ENCODE peak calls at places on chromosomes 12 and 14, in ten cellular contexts. R is neural progenitor cell; Y is neural crest cell; O is dorsolateral prefrontal cortex; W is stimulated activated CD8-positive, alpha-beta memory T cell treated with anti-CD3 and anti-CD28 coated beads, Interleukin-2, amount 100 ng/mL, for 1 hour; M is psoas muscle; P is putamen; F is heart left ventricle; S is AG04450; D is activated naive CD8-positive, alpha-beta T cell treated with anti-CD3 and anti-CD28 coated beads, Interleukin-2, amount 50 U/mL, for 24 hours. U is an unnamed sample.

GRCh38 chr14:39050389-39050788 is 52.6 kb downstream of the SEC23A start:
- DNase-seq in R (no peak), Y (no peak), O (no peak), W (no peak), M (no peak), P (no peak), F (no peak), S (peak; percentile 10), D (no peak), U (no peak)

GRCh38 chr14:55938249-55938791 is 179.9 kb upstream of the PELI2 start:
- DNase-seq in R (no peak), Y (no peak), O (peak; percentile 70), W (no peak), M (peak; percentile 54), P (peak; percentile 81), F (peak; percentile 61), S (peak; percentile 2), D (no peak), U (no peak)

GRCh38 chr12:122842505-122843405 is 7.5 kb downstream of the HIP1R start:
- DNase-seq in R (no peak), Y (no peak), O (no peak), W (no peak), M (no peak), P (no peak), F (no peak), S (no peak), D (no peak), U (no peak)

GRCh38 chr12:69657376-69658137 is 41.5 kb downstream of the BEST3 start:
- DNase-seq in R (no peak), Y (no peak), O (no peak), W (no peak), M (peak; percentile 89), P (no peak), F (no peak), S (no peak), D (no peak), U (no peak)

GRCh38 chr14:22657861-22658260 is 13.7 kb upstream of the OR6J1 start:
- DNase-seq in R (peak; percentile 17), Y (no peak), O (no peak), W (no peak), M (no peak), P (no peak), F (no peak), S (no peak), D (no peak), U (no peak)

GRCh38 chr14:75450381-75451276 is 22.8 kb downstream of the JDP2 start:
- DNase-seq in R (no peak), Y (no peak), O (no peak), W (no peak), M (peak; percentile 88), P (no peak), F (peak; percentile 82), S (no peak), D (no peak), U (no peak)

GRCh38 chr12:40157307-40157706 is 51.4 kb upstream of the SLC2A13 start:
- DNase-seq in R (no peak), Y (no peak), O (no peak), W (no peak), M (no peak), P (no peak), F (no peak), S (no peak), D (no peak), U (no peak)

GRCh38 chr12:58540480-58541299 is 379.6 kb downstream of the LRIG3 start:
- DNase-seq in R (peak; percentile 92), Y (peak; percentile 68), O (peak; percentile 72), W (no peak), M (peak; percentile 64), P (peak; percentile 75), F (peak; percentile 63), S (peak; percentile 85), D (peak; percentile 5), U (no peak)

U was measured in vagina.